ENCODE peak calls at places on chromosomes 12 and 14, in eight cellular contexts. M is substantia nigra; U is activated T-helper 9 cell treated with anti-CD3 and anti-CD28 coated beads, Interleukin-2, amount 50 U/mL, for 16 hours; S is heart left ventricle; N is activated naive CD8-positive, alpha-beta T cell treated with anti-CD3 and anti-CD28 coated beads for 36 hours; C is GM04503; Z is effector memory CD4-positive, alpha-beta T cell; R is naive B cell. X is an unnamed sample.

GRCh38 chr12:14782756-14783155 is 20.5 kb downstream of the WBP11 start:
- DNase-seq in N (no peak), Z (no peak), C (no peak), U (no peak), S (no peak), M (no peak), R (no peak), X (no peak)

GRCh38 chr12:64679487-64679983 is 69.2 kb downstream of the RASSF3 start:
- DNase-seq in N (peak), S (peak), R (peak), M (no peak), U (peak), Z (peak), C (peak), X (peak)

GRCh38 chr12:120820885-120821510 is 83.2 kb downstream of the SPPL3 start:
- DNase-seq in U (peak), C (no peak), Z (no peak), S (no peak), M (no peak), N (peak), R (no peak), X (no peak)

GRCh38 chr12:643478-644292 is 19.6 kb downstream of the NINJ2 start:
- DNase-seq in U (no peak), S (no peak), R (no peak), M (no peak), C (no peak), Z (no peak), N (no peak), X (no peak)

GRCh38 chr12:30926243-30927209 is at the start of gene TSPAN11:
- DNase-seq in Z (no peak), M (no peak), S (peak), R (no peak), C (no peak), N (peak), U (no peak), X (peak)

GRCh38 chr14:55891692-55892091 is 226.5 kb upstream of the PELI2 start:
- DNase-seq in C (no peak), U (no peak), M (no peak), R (no peak), N (no peak), Z (no peak), S (no peak), X (no peak)

GRCh38 chr12:108594-108993 is 42.0 kb downstream of the IQSEC3 start:
- DNase-seq in R (no peak), U (no peak), Z (no peak), N (no peak), M (no peak), S (peak), C (no peak), X (peak)

GRCh38 chr12:49662998-49663843 is 39.9 kb downstream of the PRPF40B start:
- DNase-seq in Z (peak), R (peak), C (peak), N (peak), U (peak), M (no peak), S (peak), X (no peak)

GRCh38 chr12:59980491-59980890 is 384.7 kb downstream of the SLC16A7 start:
- DNase-seq in Z (no peak), M (no peak), S (no peak), N (no peak), C (no peak), R (no peak), U (no peak), X (no peak)

GRCh38 chr14:60656755-60657608 is 7.7 kb upstream of the SIX1 start:
- DNase-seq in S (no peak), Z (no peak), M (no peak), R (peak), N (peak), C (no peak), U (no peak), X (no peak)

GRCh38 chr12:51590347-51591019 is 550 bp upstream of the SCN8A start:
- DNase-seq in C (no peak), S (peak), R (peak), Z (peak), N (peak), U (peak), M (no peak), X (peak)

GRCh38 chr12:49983892-49984291 is 11.1 kb downstream of the AQP6 start:
- DNase-seq in M (no peak), R (no peak), Z (no peak), S (no peak), C (peak), N (no peak), U (no peak), X (no peak)

GRCh38 chr12:45076417-45077031 is 25.6 kb upstream of the DBX2 start:
- DNase-seq in Z (no peak), N (no peak), R (no peak), M (no peak), U (no peak), S (no peak), C (no peak), X (no peak)

GRCh38 chr12:108190529-108190928 is 61.4 kb downstream of the WSCD2 start:
- DNase-seq in N (no peak), U (no peak), C (no peak), M (no peak), S (peak), Z (no peak), R (no peak), X (peak)

GRCh38 chr14:53956427-53957201 is at the start of gene BMP4:
- DNase-seq in Z (no peak), U (no peak), M (no peak), N (no peak), C (no peak), S (peak), R (no peak), X (no peak)

GRCh38 chr14:50941151-50941550 is 3.1 kb downstream of the PYGL start:
- DNase-seq in N (no peak), U (no peak), R (no peak), C (peak), Z (no peak), S (no peak), M (no peak), X (no peak)

GRCh38 chr12:96810057-96810456 is 97.0 kb upstream of the NEDD1 start:
- DNase-seq in N (no peak), S (no peak), Z (no peak), C (no peak), R (no peak), U (no peak), M (no peak), X (no peak)

GRCh38 chr14:100297320-100298300 is 8.6 kb downstream of the SLC25A29 start:
- DNase-seq in U (no peak), R (peak), C (peak), S (peak), N (no peak), M (no peak), Z (no peak), X (no peak)

GRCh38 chr12:58097741-58098140 is 156.4 kb downstream of the ATP23 start:
- DNase-seq in R (no peak), C (no peak), U (no peak), M (no peak), S (no peak), Z (no peak), N (no peak), X (no peak)

X was measured in NCI-H2171.